ENCODE peak calls at places on chromosomes 2 and 18, in five cellular contexts. Z is lower lobe of right lung, A is spleen, Q is transverse colon, T is testis. W is an unnamed sample. For H3K27me3, the result is how much of the 10 kb centered on the place peaks cover.

GRCh38 chr2:134218928-134219707 is 34.8 kb upstream of the MGAT5 start:
- DNase-seq in Q (peak), A (peak), Z (peak), T (no peak), W (no peak)

GRCh38 chr2:82650038-82650437 is 1809.0 kb downstream of the SUCLG1 start:
- DNase-seq in Z (no peak), T (no peak), A (no peak), Q (no peak), W (no peak)

GRCh38 chr2:185970148-185970852 is 231.7 kb downstream of the FSIP2 start:
- DNase-seq in Z (no peak), A (no peak), T (no peak), Q (peak), W (no peak)

GRCh38 chr2:197163755-197164753 is 146.5 kb downstream of the ANKRD44 start:
- DNase-seq in Q (no peak), Z (no peak), A (no peak), T (peak), W (peak)

GRCh38 chr18:9700261-9700796 is 7.8 kb upstream of the RAB31 start:
- DNase-seq in T (no peak), Z (no peak), Q (no peak), A (no peak), W (no peak)

GRCh38 chr18:36311026-36311570 is 13.6 kb downstream of the FHOD3 start:
- DNase-seq in T (no peak), Z (no peak), A (no peak), Q (no peak), W (no peak)

GRCh38 chr2:233556756-233557736 is 9.5 kb downstream of the USP40 start:
- DNase-seq in T (no peak), A (no peak), Z (no peak), Q (no peak), W (no peak)

GRCh38 chr2:236631361-236632291 is 62.0 kb downstream of the ACKR3 start:
- DNase-seq in Z (no peak), T (peak), A (peak), Q (no peak), W (no peak)

GRCh38 chr18:21100141-21100540 is 11.5 kb downstream of the ROCK1 start:
- DNase-seq in Q (no peak), A (no peak), Z (no peak), T (no peak), W (no peak)

GRCh38 chr18:48868468-48869466 is 82.0 kb downstream of the SMAD7 start:
- DNase-seq in Q (peak), T (no peak), Z (peak), A (peak), W (no peak)

GRCh38 chr2:37458133-37458532 is 113.7 kb downstream of the QPCT start:
- DNase-seq in Z (no peak), A (no peak), Q (no peak), T (no peak), W (no peak)

GRCh38 chr2:161954103-161954502 is 119.9 kb downstream of the DPP4 start:
- DNase-seq in Q (no peak), A (no peak), T (no peak), Z (no peak), W (no peak)

GRCh38 chr2:54613361-54613760 is 110.1 kb upstream of the EML6 start:
- DNase-seq in A (no peak), Q (no peak), T (no peak), Z (no peak), W (no peak)

GRCh38 chr2:12710301-12710700 is 6.4 kb upstream of the TRIB2 start:
- DNase-seq in T (no peak), A (no peak), Q (no peak), Z (no peak), W (no peak)

GRCh38 chr2:96815326-96816126 is 542 bp upstream of the CNNM3 start:
- DNase-seq in Q (peak), T (peak), Z (no peak), A (peak), W (no peak)

GRCh38 chr2:176130153-176130916 is 830 bp downstream of the HOXD8 start:
- DNase-seq in A (peak), Q (peak), T (peak), Z (no peak), W (no peak)

GRCh38 chr18:59908790-59909189 is 9.0 kb downstream of the PMAIP1 start:
- DNase-seq in T (no peak), A (no peak), Z (no peak), Q (no peak), W (no peak)

GRCh38 chr2:177625744-177626655 is 233.4 kb downstream of the AGPS start:
- DNase-seq in Q (no peak), A (no peak), T (no peak), Z (no peak), W (no peak)

GRCh38 chr2:33650171-33650570 is 51.1 kb upstream of the FAM98A start:
- DNase-seq in Q (no peak), T (no peak), A (no peak), Z (no peak), W (no peak)

GRCh38 chr2:189129971-189130370 is 49.6 kb downstream of the COL5A2 start:
- DNase-seq in T (no peak), Q (no peak), A (no peak), Z (no peak), W (no peak)

GRCh38 chr2:109340381-109340780 is 211.4 kb downstream of the SH3RF3 start:
- DNase-seq in T (no peak), A (no peak), Z (no peak), Q (no peak), W (no peak)

GRCh38 chr2:107711941-107712340 is 114.8 kb upstream of the RGPD4 start:
- DNase-seq in Z (no peak), Q (no peak), A (no peak), T (no peak), W (no peak)
- H3K27ac ChIP-seq in Z (no peak), Q (no peak), A (no peak), T (no peak), W (no peak)

DNA sequence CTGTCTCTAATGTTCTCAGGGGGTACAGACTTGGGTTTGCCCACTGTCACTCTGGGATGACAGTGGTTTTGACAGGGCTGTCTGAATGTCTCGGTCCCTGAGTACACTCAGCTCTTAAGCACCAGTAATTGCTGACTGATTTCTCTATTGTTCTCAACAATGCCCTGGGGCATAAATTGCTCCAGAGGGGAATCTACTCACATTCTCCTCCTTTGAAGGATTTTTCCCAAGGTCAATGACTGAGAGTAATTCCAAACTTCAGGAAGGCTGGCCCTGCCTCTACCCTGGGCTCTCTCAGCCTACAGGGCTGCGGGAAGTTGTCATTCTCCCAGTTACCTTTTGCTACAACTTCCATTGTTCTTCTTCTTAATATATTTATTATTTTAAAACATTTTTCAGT is 36.5 kb downstream of the MC2R start:
- DNase-seq in T (no peak), A (no peak), Q (no peak), Z (no peak), W (no peak)
- H3K27me3 ChIP-seq in T (under half), A (under half), Q (under half), Z (under half), W (half or more)

DNA sequence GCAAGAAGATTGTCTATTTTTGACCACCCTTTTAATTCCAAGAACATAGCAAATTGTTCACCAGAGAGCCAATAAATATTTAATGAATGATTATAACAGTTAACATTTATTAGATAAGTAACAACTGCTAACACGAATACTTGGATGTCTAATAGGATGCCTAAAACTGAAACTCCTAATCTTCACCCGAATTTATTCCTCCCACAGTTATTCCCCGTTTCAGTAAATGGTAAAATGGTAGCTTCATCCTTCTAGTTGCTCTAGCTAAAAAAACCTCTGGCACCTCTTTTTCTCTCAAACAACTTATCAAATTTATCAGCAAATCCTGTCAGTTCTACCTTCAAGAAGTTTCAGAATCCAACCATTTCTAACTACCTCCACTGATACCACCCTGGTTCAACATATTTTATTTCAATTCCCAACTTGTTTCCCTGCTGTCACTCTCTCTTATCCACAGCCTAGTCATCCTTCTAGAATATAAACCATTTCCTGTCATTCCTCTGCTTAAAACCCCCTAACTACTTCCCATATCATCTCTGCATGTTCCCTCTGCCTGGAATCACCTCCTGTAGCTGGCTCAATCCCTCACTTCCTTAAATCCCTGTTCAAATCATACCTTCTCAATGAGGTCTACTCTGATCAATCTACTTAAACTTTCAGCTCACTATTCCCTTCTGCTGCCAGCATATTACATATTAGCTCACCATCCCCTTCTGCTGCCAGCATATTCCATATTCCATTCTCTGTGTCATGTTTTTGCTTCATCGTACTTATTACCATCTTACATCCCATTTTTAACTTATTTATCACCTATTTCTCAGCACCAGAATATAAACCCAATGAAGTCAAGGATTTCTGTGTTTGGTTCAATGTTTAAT is 93.8 kb downstream of the ROCK2 start:
- DNase-seq in T (no peak), Z (no peak), Q (no peak), A (no peak), W (no peak)
- H3K4me3 ChIP-seq in T (no peak), Z (no peak), Q (no peak), A (no peak), W (no peak)

GRCh38 chr18:12434541-12434929 is 26.8 kb downstream of the PRELID3A start:
- DNase-seq in Q (no peak), A (peak), T (no peak), Z (no peak), W (no peak)
- H3K27ac ChIP-seq in Q (no peak), A (no peak), T (no peak), Z (no peak), W (no peak)

W was measured in left ventricle myocardium inferior.